ENCODE peak calls at places on chromosomes 6 and 20, in seven cellular contexts. One of them, this sample, is unnamed.

GRCh38 chr6:74598473-74599393 is 607.1 kb downstream of the COL12A1 start:
- DNase-seq in cardiac muscle cell: no peak
- DNase-seq in HT-29: no peak
- DNase-seq in T-helper 1 cell: no peak
- DNase-seq in substantia nigra: no peak
- DNase-seq in RPMI7951: peak; percentile 39
- DNase-seq in endothelial cell: no peak
- DNase-seq in this sample: peak; percentile 76

GRCh38 chr6:56046576-56046975 is 171.2 kb upstream of the BMP5 start:
- DNase-seq in T-helper 1 cell: no peak
- DNase-seq in cardiac muscle cell: peak; percentile 92
- DNase-seq in substantia nigra: no peak
- DNase-seq in endothelial cell: no peak
- DNase-seq in HT-29: peak; percentile 22
- DNase-seq in RPMI7951: peak; percentile 93
- DNase-seq in this sample: peak; percentile 81

GRCh38 chr20:44211177-44212039 is 837 bp upstream of the OSER1 start:
- DNase-seq in substantia nigra: no peak
- DNase-seq in T-helper 1 cell: no peak
- DNase-seq in endothelial cell: no peak
- DNase-seq in cardiac muscle cell: peak; percentile 40
- DNase-seq in HT-29: peak; percentile 76
- DNase-seq in RPMI7951: peak; percentile 67
- DNase-seq in this sample: peak; percentile 36

GRCh38 chr6:116450185-116450710 is 10.9 kb upstream of the CALHM6 start:
- DNase-seq in substantia nigra: no peak
- DNase-seq in HT-29: no peak
- DNase-seq in endothelial cell: no peak
- DNase-seq in RPMI7951: no peak
- DNase-seq in cardiac muscle cell: no peak
- DNase-seq in T-helper 1 cell: no peak
- DNase-seq in this sample: no peak

GRCh38 chr6:21265264-21266044 is 328.1 kb upstream of the SOX4 start:
- DNase-seq in endothelial cell: no peak
- DNase-seq in cardiac muscle cell: no peak
- DNase-seq in T-helper 1 cell: no peak
- DNase-seq in substantia nigra: no peak
- DNase-seq in HT-29: peak; percentile 33
- DNase-seq in RPMI7951: peak; percentile 14
- DNase-seq in this sample: peak; percentile 23

GRCh38 chr6:125511809-125512341 is 210.1 kb upstream of the HDDC2 start:
- DNase-seq in endothelial cell: no peak
- DNase-seq in HT-29: no peak
- DNase-seq in T-helper 1 cell: no peak
- DNase-seq in substantia nigra: no peak
- DNase-seq in cardiac muscle cell: peak; percentile 56
- DNase-seq in RPMI7951: peak; percentile 72
- DNase-seq in this sample: no peak

GRCh38 chr6:157868835-157869234 is 45.8 kb downstream of the SNX9 start:
- DNase-seq in substantia nigra: no peak
- DNase-seq in HT-29: no peak
- DNase-seq in T-helper 1 cell: no peak
- DNase-seq in endothelial cell: peak; percentile 13
- DNase-seq in cardiac muscle cell: no peak
- DNase-seq in RPMI7951: no peak
- DNase-seq in this sample: no peak

GRCh38 chr6:149480502-149481280 is 4.1 kb downstream of the ZC3H12D start:
- DNase-seq in cardiac muscle cell: no peak
- DNase-seq in substantia nigra: no peak
- DNase-seq in endothelial cell: no peak
- DNase-seq in RPMI7951: no peak
- DNase-seq in T-helper 1 cell: peak; percentile 60
- DNase-seq in HT-29: no peak
- DNase-seq in this sample: no peak

GRCh38 chr20:50379049-50379990 is 130.9 kb upstream of the PTPN1 start:
- DNase-seq in cardiac muscle cell: peak; percentile 98
- DNase-seq in T-helper 1 cell: no peak
- DNase-seq in RPMI7951: peak; percentile 82
- DNase-seq in HT-29: peak; percentile 83
- DNase-seq in substantia nigra: no peak
- DNase-seq in endothelial cell: no peak
- DNase-seq in this sample: peak; percentile 98

This sample was measured in amniotic epithelial cell.